ENCODE peak calls at places on chromosomes 13 and 19, in eight cellular contexts. One of them, this sample, is unnamed.

GRCh38 chr19:5067666-5068065 is 98.8 kb downstream of the KDM4B start:
- DNase-seq in tibial nerve: no peak
- DNase-seq in HFFc6: no peak
- DNase-seq in body of pancreas: no peak
- DNase-seq in mesothelial cell of epicardium: no peak
- DNase-seq in progenitor cell of endocrine pancreas: no peak
- DNase-seq in stimulated activated CD8-positive, alpha-beta memory T cell treated with anti-CD3 and anti-CD28 coated beads, Interleukin-7, amount 100 ng/mL, for 48 hours: no peak
- DNase-seq in natural killer cell: no peak
- DNase-seq in this sample: no peak

GRCh38 chr19:48560095-48560530 is 8.1 kb downstream of the SULT2B1 start:
- DNase-seq in tibial nerve: no peak
- DNase-seq in HFFc6: no peak
- DNase-seq in body of pancreas: no peak
- DNase-seq in mesothelial cell of epicardium: no peak
- DNase-seq in progenitor cell of endocrine pancreas: no peak
- DNase-seq in stimulated activated CD8-positive, alpha-beta memory T cell treated with anti-CD3 and anti-CD28 coated beads, Interleukin-7, amount 100 ng/mL, for 48 hours: no peak
- DNase-seq in natural killer cell: no peak
- DNase-seq in this sample: no peak

GRCh38 chr19:53545271-53546065 is 7.5 kb downstream of the ZNF331 start:
- DNase-seq in tibial nerve: no peak
- DNase-seq in HFFc6: peak
- DNase-seq in body of pancreas: no peak
- DNase-seq in mesothelial cell of epicardium: no peak
- DNase-seq in progenitor cell of endocrine pancreas: no peak
- DNase-seq in stimulated activated CD8-positive, alpha-beta memory T cell treated with anti-CD3 and anti-CD28 coated beads, Interleukin-7, amount 100 ng/mL, for 48 hours: no peak
- DNase-seq in natural killer cell: no peak
- DNase-seq in this sample: no peak

GRCh38 chr13:89514534-89515312 is 1832.8 kb upstream of the MIR17HG start:
- DNase-seq in tibial nerve: no peak
- DNase-seq in HFFc6: no peak
- DNase-seq in body of pancreas: no peak
- DNase-seq in mesothelial cell of epicardium: no peak
- DNase-seq in progenitor cell of endocrine pancreas: no peak
- DNase-seq in stimulated activated CD8-positive, alpha-beta memory T cell treated with anti-CD3 and anti-CD28 coated beads, Interleukin-7, amount 100 ng/mL, for 48 hours: no peak
- DNase-seq in natural killer cell: no peak
- DNase-seq in this sample: peak

GRCh38 chr13:53873558-53873957 is 844.9 kb downstream of the OLFM4 start:
- DNase-seq in tibial nerve: no peak
- DNase-seq in HFFc6: no peak
- DNase-seq in body of pancreas: no peak
- DNase-seq in mesothelial cell of epicardium: no peak
- DNase-seq in progenitor cell of endocrine pancreas: no peak
- DNase-seq in stimulated activated CD8-positive, alpha-beta memory T cell treated with anti-CD3 and anti-CD28 coated beads, Interleukin-7, amount 100 ng/mL, for 48 hours: no peak
- DNase-seq in natural killer cell: no peak
- DNase-seq in this sample: peak

GRCh38 chr19:39246951-39247669 is 1.5 kb downstream of the IFNL4 start:
- DNase-seq in tibial nerve: no peak
- DNase-seq in HFFc6: no peak
- DNase-seq in body of pancreas: no peak
- DNase-seq in mesothelial cell of epicardium: no peak
- DNase-seq in progenitor cell of endocrine pancreas: no peak
- DNase-seq in stimulated activated CD8-positive, alpha-beta memory T cell treated with anti-CD3 and anti-CD28 coated beads, Interleukin-7, amount 100 ng/mL, for 48 hours: no peak
- DNase-seq in natural killer cell: no peak
- DNase-seq in this sample: peak

GRCh38 chr19:39390759-39391592 is at the start of the genes MED29 and PAF1:
- DNase-seq in tibial nerve: peak
- DNase-seq in HFFc6: peak
- DNase-seq in body of pancreas: peak
- DNase-seq in mesothelial cell of epicardium: peak
- DNase-seq in progenitor cell of endocrine pancreas: peak
- DNase-seq in stimulated activated CD8-positive, alpha-beta memory T cell treated with anti-CD3 and anti-CD28 coated beads, Interleukin-7, amount 100 ng/mL, for 48 hours: peak
- DNase-seq in natural killer cell: peak
- DNase-seq in this sample: peak

GRCh38 chr13:95607363-95607762 is 37.1 kb downstream of the DZIP1 start:
- DNase-seq in tibial nerve: no peak
- DNase-seq in HFFc6: peak
- DNase-seq in body of pancreas: no peak
- DNase-seq in mesothelial cell of epicardium: no peak
- DNase-seq in progenitor cell of endocrine pancreas: no peak
- DNase-seq in stimulated activated CD8-positive, alpha-beta memory T cell treated with anti-CD3 and anti-CD28 coated beads, Interleukin-7, amount 100 ng/mL, for 48 hours: no peak
- DNase-seq in natural killer cell: no peak
- DNase-seq in this sample: peak

GRCh38 chr13:114043421-114044053 is 69.7 kb upstream of the C13orf46 start:
- DNase-seq in tibial nerve: peak
- DNase-seq in HFFc6: no peak
- DNase-seq in body of pancreas: no peak
- DNase-seq in mesothelial cell of epicardium: no peak
- DNase-seq in progenitor cell of endocrine pancreas: no peak
- DNase-seq in stimulated activated CD8-positive, alpha-beta memory T cell treated with anti-CD3 and anti-CD28 coated beads, Interleukin-7, amount 100 ng/mL, for 48 hours: no peak
- DNase-seq in natural killer cell: no peak
- DNase-seq in this sample: no peak

GRCh38 chr19:42386974-42387707 is 3.0 kb downstream of the CNFN start:
- DNase-seq in tibial nerve: peak
- DNase-seq in HFFc6: peak
- DNase-seq in body of pancreas: peak
- DNase-seq in mesothelial cell of epicardium: no peak
- DNase-seq in progenitor cell of endocrine pancreas: peak
- DNase-seq in stimulated activated CD8-positive, alpha-beta memory T cell treated with anti-CD3 and anti-CD28 coated beads, Interleukin-7, amount 100 ng/mL, for 48 hours: peak
- DNase-seq in natural killer cell: peak
- DNase-seq in this sample: peak

GRCh38 chr13:51808811-51809210 is 4.8 kb upstream of the DHRS12 start:
- DNase-seq in tibial nerve: no peak
- DNase-seq in HFFc6: no peak
- DNase-seq in body of pancreas: no peak
- DNase-seq in mesothelial cell of epicardium: no peak
- DNase-seq in progenitor cell of endocrine pancreas: no peak
- DNase-seq in stimulated activated CD8-positive, alpha-beta memory T cell treated with anti-CD3 and anti-CD28 coated beads, Interleukin-7, amount 100 ng/mL, for 48 hours: no peak
- DNase-seq in natural killer cell: no peak
- DNase-seq in this sample: no peak

GRCh38 chr13:102361113-102361512 is 40.7 kb downstream of the FGF14 start:
- DNase-seq in tibial nerve: no peak
- DNase-seq in HFFc6: no peak
- DNase-seq in body of pancreas: no peak
- DNase-seq in mesothelial cell of epicardium: no peak
- DNase-seq in progenitor cell of endocrine pancreas: no peak
- DNase-seq in stimulated activated CD8-positive, alpha-beta memory T cell treated with anti-CD3 and anti-CD28 coated beads, Interleukin-7, amount 100 ng/mL, for 48 hours: no peak
- DNase-seq in natural killer cell: no peak
- DNase-seq in this sample: no peak

GRCh38 chr19:9943744-9944143 is 7.4 kb upstream of the OLFM2 start:
- DNase-seq in tibial nerve: no peak
- DNase-seq in HFFc6: no peak
- DNase-seq in body of pancreas: no peak
- DNase-seq in mesothelial cell of epicardium: no peak
- DNase-seq in progenitor cell of endocrine pancreas: no peak
- DNase-seq in stimulated activated CD8-positive, alpha-beta memory T cell treated with anti-CD3 and anti-CD28 coated beads, Interleukin-7, amount 100 ng/mL, for 48 hours: no peak
- DNase-seq in natural killer cell: no peak
- DNase-seq in this sample: no peak

GRCh38 chr19:33668968-33669367 is 47.2 kb downstream of the CHST8 start:
- DNase-seq in tibial nerve: no peak
- DNase-seq in HFFc6: no peak
- DNase-seq in body of pancreas: no peak
- DNase-seq in mesothelial cell of epicardium: no peak
- DNase-seq in progenitor cell of endocrine pancreas: no peak
- DNase-seq in stimulated activated CD8-positive, alpha-beta memory T cell treated with anti-CD3 and anti-CD28 coated beads, Interleukin-7, amount 100 ng/mL, for 48 hours: no peak
- DNase-seq in natural killer cell: no peak
- DNase-seq in this sample: no peak

GRCh38 chr13:104586010-104586746 is 1520.0 kb upstream of the SLC10A2 start:
- DNase-seq in tibial nerve: no peak
- DNase-seq in HFFc6: no peak
- DNase-seq in body of pancreas: peak
- DNase-seq in mesothelial cell of epicardium: no peak
- DNase-seq in progenitor cell of endocrine pancreas: no peak
- DNase-seq in stimulated activated CD8-positive, alpha-beta memory T cell treated with anti-CD3 and anti-CD28 coated beads, Interleukin-7, amount 100 ng/mL, for 48 hours: no peak
- DNase-seq in natural killer cell: no peak
- DNase-seq in this sample: no peak

GRCh38 chr19:18153555-18154134 is 682 bp downstream of the PIK3R2 start:
- DNase-seq in tibial nerve: no peak
- DNase-seq in HFFc6: no peak
- DNase-seq in body of pancreas: no peak
- DNase-seq in mesothelial cell of epicardium: no peak
- DNase-seq in progenitor cell of endocrine pancreas: no peak
- DNase-seq in stimulated activated CD8-positive, alpha-beta memory T cell treated with anti-CD3 and anti-CD28 coated beads, Interleukin-7, amount 100 ng/mL, for 48 hours: no peak
- DNase-seq in natural killer cell: no peak
- DNase-seq in this sample: no peak

GRCh38 chr13:102317593-102317992 is 84.3 kb downstream of the FGF14 start:
- DNase-seq in tibial nerve: peak
- DNase-seq in HFFc6: no peak
- DNase-seq in body of pancreas: peak
- DNase-seq in mesothelial cell of epicardium: no peak
- DNase-seq in progenitor cell of endocrine pancreas: no peak
- DNase-seq in stimulated activated CD8-positive, alpha-beta memory T cell treated with anti-CD3 and anti-CD28 coated beads, Interleukin-7, amount 100 ng/mL, for 48 hours: no peak
- DNase-seq in natural killer cell: no peak
- DNase-seq in this sample: no peak

GRCh38 chr19:43596842-43597461 is 557 bp downstream of the ZNF576 start:
- DNase-seq in tibial nerve: no peak
- DNase-seq in HFFc6: no peak
- DNase-seq in body of pancreas: no peak
- DNase-seq in mesothelial cell of epicardium: no peak
- DNase-seq in progenitor cell of endocrine pancreas: no peak
- DNase-seq in stimulated activated CD8-positive, alpha-beta memory T cell treated with anti-CD3 and anti-CD28 coated beads, Interleukin-7, amount 100 ng/mL, for 48 hours: no peak
- DNase-seq in natural killer cell: no peak
- DNase-seq in this sample: no peak

GRCh38 chr13:66537417-66537816 is 692.7 kb downstream of the PCDH9 start:
- DNase-seq in tibial nerve: no peak
- DNase-seq in HFFc6: no peak
- DNase-seq in body of pancreas: no peak
- DNase-seq in mesothelial cell of epicardium: no peak
- DNase-seq in progenitor cell of endocrine pancreas: no peak
- DNase-seq in stimulated activated CD8-positive, alpha-beta memory T cell treated with anti-CD3 and anti-CD28 coated beads, Interleukin-7, amount 100 ng/mL, for 48 hours: no peak
- DNase-seq in natural killer cell: no peak
- DNase-seq in this sample: no peak

GRCh38 chr19:28920269-28921066 is 292.5 kb downstream of the UQCRFS1 start:
- DNase-seq in tibial nerve: no peak
- DNase-seq in HFFc6: no peak
- DNase-seq in body of pancreas: no peak
- DNase-seq in mesothelial cell of epicardium: no peak
- DNase-seq in progenitor cell of endocrine pancreas: no peak
- DNase-seq in stimulated activated CD8-positive, alpha-beta memory T cell treated with anti-CD3 and anti-CD28 coated beads, Interleukin-7, amount 100 ng/mL, for 48 hours: no peak
- DNase-seq in natural killer cell: no peak
- DNase-seq in this sample: no peak

GRCh38 chr19:46221981-46222610 is 7.4 kb upstream of the IGFL1 start:
- DNase-seq in tibial nerve: no peak
- DNase-seq in HFFc6: peak
- DNase-seq in body of pancreas: peak
- DNase-seq in mesothelial cell of epicardium: no peak
- DNase-seq in progenitor cell of endocrine pancreas: no peak
- DNase-seq in stimulated activated CD8-positive, alpha-beta memory T cell treated with anti-CD3 and anti-CD28 coated beads, Interleukin-7, amount 100 ng/mL, for 48 hours: no peak
- DNase-seq in natural killer cell: no peak
- DNase-seq in this sample: no peak

GRCh38 chr13:46097015-46097414 is 7.8 kb downstream of the CPB2 start:
- DNase-seq in tibial nerve: no peak
- DNase-seq in HFFc6: no peak
- DNase-seq in body of pancreas: no peak
- DNase-seq in mesothelial cell of epicardium: no peak
- DNase-seq in progenitor cell of endocrine pancreas: no peak
- DNase-seq in stimulated activated CD8-positive, alpha-beta memory T cell treated with anti-CD3 and anti-CD28 coated beads, Interleukin-7, amount 100 ng/mL, for 48 hours: no peak
- DNase-seq in natural killer cell: no peak
- DNase-seq in this sample: peak

GRCh38 chr13:73842621-73843020 is 291.6 kb downstream of the KLF12 start:
- DNase-seq in tibial nerve: no peak
- DNase-seq in HFFc6: no peak
- DNase-seq in body of pancreas: no peak
- DNase-seq in mesothelial cell of epicardium: no peak
- DNase-seq in progenitor cell of endocrine pancreas: no peak
- DNase-seq in stimulated activated CD8-positive, alpha-beta memory T cell treated with anti-CD3 and anti-CD28 coated beads, Interleukin-7, amount 100 ng/mL, for 48 hours: no peak
- DNase-seq in natural killer cell: no peak
- DNase-seq in this sample: no peak

GRCh38 chr13:108632649-108633167 is 3.3 kb downstream of the MYO16 start:
- DNase-seq in tibial nerve: no peak
- DNase-seq in HFFc6: no peak
- DNase-seq in body of pancreas: no peak
- DNase-seq in mesothelial cell of epicardium: no peak
- DNase-seq in progenitor cell of endocrine pancreas: no peak
- DNase-seq in stimulated activated CD8-positive, alpha-beta memory T cell treated with anti-CD3 and anti-CD28 coated beads, Interleukin-7, amount 100 ng/mL, for 48 hours: no peak
- DNase-seq in natural killer cell: no peak
- DNase-seq in this sample: no peak

GRCh38 chr19:1261863-1262686 is 7.1 kb upstream of the CIRBP start:
- DNase-seq in tibial nerve: no peak
- DNase-seq in HFFc6: peak
- DNase-seq in body of pancreas: peak
- DNase-seq in mesothelial cell of epicardium: no peak
- DNase-seq in progenitor cell of endocrine pancreas: no peak
- DNase-seq in stimulated activated CD8-positive, alpha-beta memory T cell treated with anti-CD3 and anti-CD28 coated beads, Interleukin-7, amount 100 ng/mL, for 48 hours: no peak
- DNase-seq in natural killer cell: no peak
- DNase-seq in this sample: no peak

GRCh38 chr19:14073232-14073924 is 792 bp downstream of the MISP3 start:
- DNase-seq in tibial nerve: peak
- DNase-seq in HFFc6: peak
- DNase-seq in body of pancreas: peak
- DNase-seq in mesothelial cell of epicardium: peak
- DNase-seq in progenitor cell of endocrine pancreas: peak
- DNase-seq in stimulated activated CD8-positive, alpha-beta memory T cell treated with anti-CD3 and anti-CD28 coated beads, Interleukin-7, amount 100 ng/mL, for 48 hours: peak
- DNase-seq in natural killer cell: peak
- DNase-seq in this sample: peak

GRCh38 chr13:113584870-113585671 is 518 bp downstream of the TFDP1 start:
- DNase-seq in tibial nerve: no peak
- DNase-seq in HFFc6: no peak
- DNase-seq in body of pancreas: no peak
- DNase-seq in mesothelial cell of epicardium: no peak
- DNase-seq in progenitor cell of endocrine pancreas: no peak
- DNase-seq in stimulated activated CD8-positive, alpha-beta memory T cell treated with anti-CD3 and anti-CD28 coated beads, Interleukin-7, amount 100 ng/mL, for 48 hours: peak
- DNase-seq in natural killer cell: no peak
- DNase-seq in this sample: no peak

GRCh38 chr19:7982103-7982502 is 23.3 kb downstream of the ELAVL1 start:
- DNase-seq in tibial nerve: no peak
- DNase-seq in HFFc6: no peak
- DNase-seq in body of pancreas: no peak
- DNase-seq in mesothelial cell of epicardium: no peak
- DNase-seq in progenitor cell of endocrine pancreas: no peak
- DNase-seq in stimulated activated CD8-positive, alpha-beta memory T cell treated with anti-CD3 and anti-CD28 coated beads, Interleukin-7, amount 100 ng/mL, for 48 hours: no peak
- DNase-seq in natural killer cell: no peak
- DNase-seq in this sample: no peak

GRCh38 chr13:98279473-98280175 is 102.6 kb upstream of the RNF113B start:
- DNase-seq in tibial nerve: no peak
- DNase-seq in HFFc6: no peak
- DNase-seq in body of pancreas: no peak
- DNase-seq in mesothelial cell of epicardium: no peak
- DNase-seq in progenitor cell of endocrine pancreas: no peak
- DNase-seq in stimulated activated CD8-positive, alpha-beta memory T cell treated with anti-CD3 and anti-CD28 coated beads, Interleukin-7, amount 100 ng/mL, for 48 hours: no peak
- DNase-seq in natural killer cell: no peak
- DNase-seq in this sample: peak

GRCh38 chr19:33373701-33374405 is at the start of gene CEBPG:
- DNase-seq in tibial nerve: no peak
- DNase-seq in HFFc6: peak
- DNase-seq in body of pancreas: peak
- DNase-seq in mesothelial cell of epicardium: no peak
- DNase-seq in progenitor cell of endocrine pancreas: peak
- DNase-seq in stimulated activated CD8-positive, alpha-beta memory T cell treated with anti-CD3 and anti-CD28 coated beads, Interleukin-7, amount 100 ng/mL, for 48 hours: peak
- DNase-seq in natural killer cell: peak
- DNase-seq in this sample: no peak

GRCh38 chr19:47618771-47619170 is 9.8 kb downstream of the BICRA start:
- DNase-seq in tibial nerve: no peak
- DNase-seq in HFFc6: no peak
- DNase-seq in body of pancreas: peak
- DNase-seq in mesothelial cell of epicardium: no peak
- DNase-seq in progenitor cell of endocrine pancreas: no peak
- DNase-seq in stimulated activated CD8-positive, alpha-beta memory T cell treated with anti-CD3 and anti-CD28 coated beads, Interleukin-7, amount 100 ng/mL, for 48 hours: no peak
- DNase-seq in natural killer cell: no peak
- DNase-seq in this sample: no peak

GRCh38 chr13:101556676-101557121 is 104.2 kb downstream of the ITGBL1 start:
- DNase-seq in tibial nerve: no peak
- DNase-seq in HFFc6: no peak
- DNase-seq in body of pancreas: no peak
- DNase-seq in mesothelial cell of epicardium: no peak
- DNase-seq in progenitor cell of endocrine pancreas: no peak
- DNase-seq in stimulated activated CD8-positive, alpha-beta memory T cell treated with anti-CD3 and anti-CD28 coated beads, Interleukin-7, amount 100 ng/mL, for 48 hours: no peak
- DNase-seq in natural killer cell: no peak
- DNase-seq in this sample: no peak

GRCh38 chr13:41059896-41060722 is 1.2 kb upstream of the WBP4 start:
- DNase-seq in tibial nerve: peak
- DNase-seq in HFFc6: peak
- DNase-seq in body of pancreas: peak
- DNase-seq in mesothelial cell of epicardium: peak
- DNase-seq in progenitor cell of endocrine pancreas: peak
- DNase-seq in stimulated activated CD8-positive, alpha-beta memory T cell treated with anti-CD3 and anti-CD28 coated beads, Interleukin-7, amount 100 ng/mL, for 48 hours: peak
- DNase-seq in natural killer cell: peak
- DNase-seq in this sample: peak

GRCh38 chr13:99231726-99232125 is 26.5 kb downstream of the GPR18 start:
- DNase-seq in tibial nerve: no peak
- DNase-seq in HFFc6: no peak
- DNase-seq in body of pancreas: no peak
- DNase-seq in mesothelial cell of epicardium: no peak
- DNase-seq in progenitor cell of endocrine pancreas: no peak
- DNase-seq in stimulated activated CD8-positive, alpha-beta memory T cell treated with anti-CD3 and anti-CD28 coated beads, Interleukin-7, amount 100 ng/mL, for 48 hours: no peak
- DNase-seq in natural killer cell: no peak
- DNase-seq in this sample: no peak